ENCODE peak calls at places on chromosome 7, in eight cellular contexts. One of them, this sample, is unnamed.

GRCh38 chr7:124152859-124153692 is 120.2 kb upstream of the TMEM229A start:
- DNase-seq in activated CD8-positive, alpha-beta T cell treated with anti-CD3 and anti-CD28 coated beads for 36 hours: no peak
- DNase-seq in cardiac fibroblast: peak
- DNase-seq in AG09319: no peak
- DNase-seq in B cell: no peak
- DNase-seq in mucosa of descending colon: peak
- DNase-seq in HFFc6: no peak
- DNase-seq in psoas muscle: no peak
- DNase-seq in this sample: no peak

GRCh38 chr7:130960208-130960988 is 226.4 kb upstream of the KLF14 start:
- DNase-seq in activated CD8-positive, alpha-beta T cell treated with anti-CD3 and anti-CD28 coated beads for 36 hours: peak
- DNase-seq in cardiac fibroblast: peak
- DNase-seq in AG09319: peak
- DNase-seq in B cell: peak
- DNase-seq in mucosa of descending colon: no peak
- DNase-seq in HFFc6: peak
- DNase-seq in psoas muscle: no peak
- DNase-seq in this sample: peak

GRCh38 chr7:34354906-34355305 is 303.1 kb upstream of the NPSR1 start:
- DNase-seq in activated CD8-positive, alpha-beta T cell treated with anti-CD3 and anti-CD28 coated beads for 36 hours: no peak
- DNase-seq in cardiac fibroblast: peak
- DNase-seq in AG09319: no peak
- DNase-seq in B cell: no peak
- DNase-seq in mucosa of descending colon: no peak
- DNase-seq in HFFc6: peak
- DNase-seq in psoas muscle: no peak
- DNase-seq in this sample: no peak

GRCh38 chr7:158476303-158476932 is 111.2 kb downstream of the PTPRN2 start:
- DNase-seq in activated CD8-positive, alpha-beta T cell treated with anti-CD3 and anti-CD28 coated beads for 36 hours: no peak
- DNase-seq in cardiac fibroblast: no peak
- DNase-seq in AG09319: no peak
- DNase-seq in B cell: no peak
- DNase-seq in mucosa of descending colon: no peak
- DNase-seq in HFFc6: no peak
- DNase-seq in psoas muscle: no peak
- DNase-seq in this sample: no peak

GRCh38 chr7:112204776-112205347 is 1.3 kb downstream of the DOCK4 start:
- DNase-seq in activated CD8-positive, alpha-beta T cell treated with anti-CD3 and anti-CD28 coated beads for 36 hours: peak
- DNase-seq in cardiac fibroblast: peak
- DNase-seq in AG09319: no peak
- DNase-seq in B cell: peak
- DNase-seq in mucosa of descending colon: no peak
- DNase-seq in HFFc6: no peak
- DNase-seq in psoas muscle: no peak
- DNase-seq in this sample: peak

GRCh38 chr7:122887198-122887597 is 938 bp upstream of the CADPS2 start:
- DNase-seq in activated CD8-positive, alpha-beta T cell treated with anti-CD3 and anti-CD28 coated beads for 36 hours: peak
- DNase-seq in cardiac fibroblast: peak
- DNase-seq in AG09319: peak
- DNase-seq in B cell: no peak
- DNase-seq in mucosa of descending colon: peak
- DNase-seq in HFFc6: no peak
- DNase-seq in psoas muscle: peak
- DNase-seq in this sample: peak

GRCh38 chr7:47702096-47702495 is 120.2 kb upstream of the TNS3 start:
- DNase-seq in activated CD8-positive, alpha-beta T cell treated with anti-CD3 and anti-CD28 coated beads for 36 hours: no peak
- DNase-seq in cardiac fibroblast: no peak
- DNase-seq in AG09319: no peak
- DNase-seq in B cell: no peak
- DNase-seq in mucosa of descending colon: no peak
- DNase-seq in HFFc6: no peak
- DNase-seq in psoas muscle: no peak
- DNase-seq in this sample: no peak

GRCh38 chr7:130909881-130910672 is 176.1 kb upstream of the KLF14 start:
- DNase-seq in activated CD8-positive, alpha-beta T cell treated with anti-CD3 and anti-CD28 coated beads for 36 hours: peak
- DNase-seq in cardiac fibroblast: peak
- DNase-seq in AG09319: no peak
- DNase-seq in B cell: no peak
- DNase-seq in mucosa of descending colon: no peak
- DNase-seq in HFFc6: peak
- DNase-seq in psoas muscle: no peak
- DNase-seq in this sample: no peak

GRCh38 chr7:47226688-47227087 is 355.2 kb downstream of the TNS3 start:
- DNase-seq in activated CD8-positive, alpha-beta T cell treated with anti-CD3 and anti-CD28 coated beads for 36 hours: no peak
- DNase-seq in cardiac fibroblast: no peak
- DNase-seq in AG09319: no peak
- DNase-seq in B cell: no peak
- DNase-seq in mucosa of descending colon: no peak
- DNase-seq in HFFc6: no peak
- DNase-seq in psoas muscle: no peak
- DNase-seq in this sample: no peak

GRCh38 chr7:95527776-95528250 is 42.1 kb downstream of the ASB4 start:
- DNase-seq in activated CD8-positive, alpha-beta T cell treated with anti-CD3 and anti-CD28 coated beads for 36 hours: no peak
- DNase-seq in cardiac fibroblast: no peak
- DNase-seq in AG09319: no peak
- DNase-seq in B cell: no peak
- DNase-seq in mucosa of descending colon: no peak
- DNase-seq in HFFc6: no peak
- DNase-seq in psoas muscle: peak
- DNase-seq in this sample: no peak

GRCh38 chr7:20447021-20447420 is 116.3 kb downstream of the ITGB8 start:
- DNase-seq in activated CD8-positive, alpha-beta T cell treated with anti-CD3 and anti-CD28 coated beads for 36 hours: no peak
- DNase-seq in cardiac fibroblast: no peak
- DNase-seq in AG09319: no peak
- DNase-seq in B cell: no peak
- DNase-seq in mucosa of descending colon: no peak
- DNase-seq in HFFc6: no peak
- DNase-seq in psoas muscle: no peak
- DNase-seq in this sample: no peak

GRCh38 chr7:105639677-105640493 is 58.6 kb upstream of the EFCAB10 start:
- DNase-seq in activated CD8-positive, alpha-beta T cell treated with anti-CD3 and anti-CD28 coated beads for 36 hours: no peak
- DNase-seq in cardiac fibroblast: no peak
- DNase-seq in AG09319: no peak
- DNase-seq in B cell: no peak
- DNase-seq in mucosa of descending colon: no peak
- DNase-seq in HFFc6: no peak
- DNase-seq in psoas muscle: no peak
- DNase-seq in this sample: no peak

GRCh38 chr7:1110358-1110757 is 22.4 kb downstream of the GPER1 start:
- DNase-seq in activated CD8-positive, alpha-beta T cell treated with anti-CD3 and anti-CD28 coated beads for 36 hours: no peak
- DNase-seq in cardiac fibroblast: no peak
- DNase-seq in AG09319: no peak
- DNase-seq in B cell: no peak
- DNase-seq in mucosa of descending colon: no peak
- DNase-seq in HFFc6: no peak
- DNase-seq in psoas muscle: peak
- DNase-seq in this sample: no peak

GRCh38 chr7:131011437-131011752 is 277.4 kb upstream of the KLF14 start:
- DNase-seq in activated CD8-positive, alpha-beta T cell treated with anti-CD3 and anti-CD28 coated beads for 36 hours: peak
- DNase-seq in cardiac fibroblast: no peak
- DNase-seq in AG09319: no peak
- DNase-seq in B cell: no peak
- DNase-seq in mucosa of descending colon: no peak
- DNase-seq in HFFc6: no peak
- DNase-seq in psoas muscle: peak
- DNase-seq in this sample: no peak

GRCh38 chr7:105680505-105681187 is 99.4 kb upstream of the EFCAB10 start:
- DNase-seq in activated CD8-positive, alpha-beta T cell treated with anti-CD3 and anti-CD28 coated beads for 36 hours: no peak
- DNase-seq in cardiac fibroblast: no peak
- DNase-seq in AG09319: no peak
- DNase-seq in B cell: no peak
- DNase-seq in mucosa of descending colon: no peak
- DNase-seq in HFFc6: no peak
- DNase-seq in psoas muscle: peak
- DNase-seq in this sample: no peak

GRCh38 chr7:125090596-125090995 is 161.0 kb upstream of the POT1 start:
- DNase-seq in activated CD8-positive, alpha-beta T cell treated with anti-CD3 and anti-CD28 coated beads for 36 hours: no peak
- DNase-seq in cardiac fibroblast: peak
- DNase-seq in AG09319: no peak
- DNase-seq in B cell: no peak
- DNase-seq in mucosa of descending colon: no peak
- DNase-seq in HFFc6: no peak
- DNase-seq in psoas muscle: no peak
- DNase-seq in this sample: no peak

GRCh38 chr7:45421096-45421495 is 153.1 kb upstream of the ADCY1 start:
- DNase-seq in activated CD8-positive, alpha-beta T cell treated with anti-CD3 and anti-CD28 coated beads for 36 hours: no peak
- DNase-seq in cardiac fibroblast: peak
- DNase-seq in AG09319: peak
- DNase-seq in B cell: no peak
- DNase-seq in mucosa of descending colon: no peak
- DNase-seq in HFFc6: no peak
- DNase-seq in psoas muscle: no peak
- DNase-seq in this sample: no peak

GRCh38 chr7:25263292-25263691 is 35.0 kb upstream of the NPVF start:
- DNase-seq in activated CD8-positive, alpha-beta T cell treated with anti-CD3 and anti-CD28 coated beads for 36 hours: peak
- DNase-seq in cardiac fibroblast: no peak
- DNase-seq in AG09319: no peak
- DNase-seq in B cell: no peak
- DNase-seq in mucosa of descending colon: no peak
- DNase-seq in HFFc6: no peak
- DNase-seq in psoas muscle: no peak
- DNase-seq in this sample: no peak

GRCh38 chr7:101557421-101557820 is 71.7 kb downstream of the MYL10 start:
- DNase-seq in activated CD8-positive, alpha-beta T cell treated with anti-CD3 and anti-CD28 coated beads for 36 hours: no peak
- DNase-seq in cardiac fibroblast: no peak
- DNase-seq in AG09319: no peak
- DNase-seq in B cell: no peak
- DNase-seq in mucosa of descending colon: no peak
- DNase-seq in HFFc6: no peak
- DNase-seq in psoas muscle: peak
- DNase-seq in this sample: peak

GRCh38 chr7:151426906-151427704 is 12.8 kb downstream of the CRYGN start:
- DNase-seq in activated CD8-positive, alpha-beta T cell treated with anti-CD3 and anti-CD28 coated beads for 36 hours: no peak
- DNase-seq in cardiac fibroblast: no peak
- DNase-seq in AG09319: no peak
- DNase-seq in B cell: no peak
- DNase-seq in mucosa of descending colon: no peak
- DNase-seq in HFFc6: no peak
- DNase-seq in psoas muscle: no peak
- DNase-seq in this sample: peak

GRCh38 chr7:85600425-85600824 is 413.6 kb upstream of the SEMA3D start:
- DNase-seq in activated CD8-positive, alpha-beta T cell treated with anti-CD3 and anti-CD28 coated beads for 36 hours: no peak
- DNase-seq in cardiac fibroblast: no peak
- DNase-seq in AG09319: no peak
- DNase-seq in B cell: no peak
- DNase-seq in mucosa of descending colon: no peak
- DNase-seq in HFFc6: no peak
- DNase-seq in psoas muscle: no peak
- DNase-seq in this sample: no peak

GRCh38 chr7:14020339-14020900 is 31.0 kb upstream of the ETV1 start:
- DNase-seq in activated CD8-positive, alpha-beta T cell treated with anti-CD3 and anti-CD28 coated beads for 36 hours: no peak
- DNase-seq in cardiac fibroblast: peak
- DNase-seq in AG09319: no peak
- DNase-seq in B cell: no peak
- DNase-seq in mucosa of descending colon: no peak
- DNase-seq in HFFc6: no peak
- DNase-seq in psoas muscle: no peak
- DNase-seq in this sample: no peak

GRCh38 chr7:151825711-151826110 is 51.2 kb downstream of the PRKAG2 start:
- DNase-seq in activated CD8-positive, alpha-beta T cell treated with anti-CD3 and anti-CD28 coated beads for 36 hours: no peak
- DNase-seq in cardiac fibroblast: no peak
- DNase-seq in AG09319: no peak
- DNase-seq in B cell: no peak
- DNase-seq in mucosa of descending colon: no peak
- DNase-seq in HFFc6: no peak
- DNase-seq in psoas muscle: peak
- DNase-seq in this sample: no peak

GRCh38 chr7:27689045-27689877 is 26.6 kb upstream of the HIBADH start:
- DNase-seq in activated CD8-positive, alpha-beta T cell treated with anti-CD3 and anti-CD28 coated beads for 36 hours: peak
- DNase-seq in cardiac fibroblast: peak
- DNase-seq in AG09319: peak
- DNase-seq in B cell: peak
- DNase-seq in mucosa of descending colon: peak
- DNase-seq in HFFc6: peak
- DNase-seq in psoas muscle: no peak
- DNase-seq in this sample: peak

GRCh38 chr7:38584443-38585210 is 46.5 kb downstream of the AMPH start:
- DNase-seq in activated CD8-positive, alpha-beta T cell treated with anti-CD3 and anti-CD28 coated beads for 36 hours: no peak
- DNase-seq in cardiac fibroblast: peak
- DNase-seq in AG09319: no peak
- DNase-seq in B cell: no peak
- DNase-seq in mucosa of descending colon: no peak
- DNase-seq in HFFc6: peak
- DNase-seq in psoas muscle: no peak
- DNase-seq in this sample: no peak

GRCh38 chr7:30068117-30068516 is 39.9 kb downstream of the PLEKHA8 start:
- DNase-seq in activated CD8-positive, alpha-beta T cell treated with anti-CD3 and anti-CD28 coated beads for 36 hours: no peak
- DNase-seq in cardiac fibroblast: peak
- DNase-seq in AG09319: peak
- DNase-seq in B cell: no peak
- DNase-seq in mucosa of descending colon: no peak
- DNase-seq in HFFc6: peak
- DNase-seq in psoas muscle: no peak
- DNase-seq in this sample: no peak

GRCh38 chr7:128322040-128322643 is 21.6 kb downstream of the RBM28 start:
- DNase-seq in activated CD8-positive, alpha-beta T cell treated with anti-CD3 and anti-CD28 coated beads for 36 hours: peak
- DNase-seq in cardiac fibroblast: peak
- DNase-seq in AG09319: no peak
- DNase-seq in B cell: no peak
- DNase-seq in mucosa of descending colon: no peak
- DNase-seq in HFFc6: peak
- DNase-seq in psoas muscle: no peak
- DNase-seq in this sample: no peak
- TF ChIP-seq CTCF in activated CD8-positive, alpha-beta T cell treated with anti-CD3 and anti-CD28 coated beads for 36 hours: peak
- TF ChIP-seq CTCF in cardiac fibroblast: peak
- TF ChIP-seq CTCF in AG09319: peak
- TF ChIP-seq CTCF in B cell: no peak
- TF ChIP-seq CTCF in mucosa of descending colon: no peak
- TF ChIP-seq CTCF in HFFc6: peak
- TF ChIP-seq CTCF in psoas muscle: peak
- TF ChIP-seq CTCF in this sample: peak

GRCh38 chr7:78587443-78588044 is 789.0 kb downstream of the PHTF2 start:
- DNase-seq in activated CD8-positive, alpha-beta T cell treated with anti-CD3 and anti-CD28 coated beads for 36 hours: no peak
- DNase-seq in cardiac fibroblast: peak
- DNase-seq in AG09319: no peak
- DNase-seq in B cell: no peak
- DNase-seq in mucosa of descending colon: no peak
- DNase-seq in HFFc6: no peak
- DNase-seq in psoas muscle: no peak
- DNase-seq in this sample: no peak
- TF ChIP-seq CTCF in activated CD8-positive, alpha-beta T cell treated with anti-CD3 and anti-CD28 coated beads for 36 hours: no peak
- TF ChIP-seq CTCF in cardiac fibroblast: peak
- TF ChIP-seq CTCF in AG09319: peak
- TF ChIP-seq CTCF in B cell: no peak
- TF ChIP-seq CTCF in mucosa of descending colon: no peak
- TF ChIP-seq CTCF in HFFc6: peak
- TF ChIP-seq CTCF in psoas muscle: no peak
- TF ChIP-seq CTCF in this sample: no peak

GRCh38 chr7:22404421-22405023 is 47.6 kb upstream of the RAPGEF5 start:
- DNase-seq in activated CD8-positive, alpha-beta T cell treated with anti-CD3 and anti-CD28 coated beads for 36 hours: no peak
- DNase-seq in cardiac fibroblast: no peak
- DNase-seq in AG09319: no peak
- DNase-seq in B cell: no peak
- DNase-seq in mucosa of descending colon: no peak
- DNase-seq in HFFc6: no peak
- DNase-seq in psoas muscle: no peak
- DNase-seq in this sample: no peak
- TF ChIP-seq CTCF in activated CD8-positive, alpha-beta T cell treated with anti-CD3 and anti-CD28 coated beads for 36 hours: no peak
- TF ChIP-seq CTCF in cardiac fibroblast: no peak
- TF ChIP-seq CTCF in AG09319: no peak
- TF ChIP-seq CTCF in B cell: no peak
- TF ChIP-seq CTCF in mucosa of descending colon: no peak
- TF ChIP-seq CTCF in HFFc6: no peak
- TF ChIP-seq CTCF in psoas muscle: no peak
- TF ChIP-seq CTCF in this sample: no peak

GRCh38 chr7:12111461-12112405 is 99.4 kb upstream of the TMEM106B start:
- DNase-seq in activated CD8-positive, alpha-beta T cell treated with anti-CD3 and anti-CD28 coated beads for 36 hours: peak
- DNase-seq in cardiac fibroblast: peak
- DNase-seq in AG09319: no peak
- DNase-seq in B cell: no peak
- DNase-seq in mucosa of descending colon: no peak
- DNase-seq in HFFc6: no peak
- DNase-seq in psoas muscle: peak
- DNase-seq in this sample: peak
- TF ChIP-seq CTCF in activated CD8-positive, alpha-beta T cell treated with anti-CD3 and anti-CD28 coated beads for 36 hours: no peak
- TF ChIP-seq CTCF in cardiac fibroblast: peak
- TF ChIP-seq CTCF in AG09319: no peak
- TF ChIP-seq CTCF in B cell: no peak
- TF ChIP-seq CTCF in mucosa of descending colon: no peak
- TF ChIP-seq CTCF in HFFc6: no peak
- TF ChIP-seq CTCF in psoas muscle: no peak
- TF ChIP-seq CTCF in this sample: no peak